ENCODE peak calls at places on chromosomes 1 and 21, in nine cellular contexts. One of them, this sample, is unnamed.

GRCh38 chr21:32456497-32456918 is 44.0 kb downstream of the EVA1C start:
- DNase-seq in left ventricle myocardium inferior: no peak
- DNase-seq in astrocyte: peak; percentile 76
- DNase-seq in body of pancreas: no peak
- DNase-seq in neural progenitor cell: no peak
- DNase-seq in thoracic aorta: no peak
- DNase-seq in lower lobe of right lung: no peak
- DNase-seq in right atrium auricular region: no peak
- DNase-seq in K562: no peak
- DNase-seq in this sample: no peak

GRCh38 chr1:153527023-153527724 is 8.6 kb downstream of the S100A6 start:
- DNase-seq in left ventricle myocardium inferior: no peak
- DNase-seq in astrocyte: no peak
- DNase-seq in body of pancreas: no peak
- DNase-seq in neural progenitor cell: no peak
- DNase-seq in thoracic aorta: no peak
- DNase-seq in lower lobe of right lung: no peak
- DNase-seq in right atrium auricular region: no peak
- DNase-seq in K562: no peak
- DNase-seq in this sample: peak; percentile 98

GRCh38 chr1:91501527-91501859 is 842 bp downstream of the CDC7 start:
- DNase-seq in left ventricle myocardium inferior: no peak
- DNase-seq in astrocyte: peak; percentile 40
- DNase-seq in body of pancreas: peak; percentile 5
- DNase-seq in neural progenitor cell: no peak
- DNase-seq in thoracic aorta: no peak
- DNase-seq in lower lobe of right lung: no peak
- DNase-seq in right atrium auricular region: no peak
- DNase-seq in K562: peak; percentile 60
- DNase-seq in this sample: no peak

GRCh38 chr1:99268021-99268420 is 3.7 kb downstream of the PLPPR4 start:
- DNase-seq in left ventricle myocardium inferior: no peak
- DNase-seq in astrocyte: no peak
- DNase-seq in body of pancreas: no peak
- DNase-seq in neural progenitor cell: no peak
- DNase-seq in thoracic aorta: no peak
- DNase-seq in lower lobe of right lung: no peak
- DNase-seq in right atrium auricular region: no peak
- DNase-seq in K562: no peak
- DNase-seq in this sample: no peak

GRCh38 chr1:167388976-167389375 is 129.4 kb downstream of the CD247 start:
- DNase-seq in left ventricle myocardium inferior: no peak
- DNase-seq in astrocyte: no peak
- DNase-seq in body of pancreas: no peak
- DNase-seq in neural progenitor cell: no peak
- DNase-seq in thoracic aorta: no peak
- DNase-seq in lower lobe of right lung: no peak
- DNase-seq in right atrium auricular region: no peak
- DNase-seq in K562: no peak
- DNase-seq in this sample: no peak

GRCh38 chr1:154342836-154343472 is 17.6 kb downstream of the ATP8B2 start:
- DNase-seq in left ventricle myocardium inferior: no peak
- DNase-seq in astrocyte: no peak
- DNase-seq in body of pancreas: peak; percentile 21
- DNase-seq in neural progenitor cell: no peak
- DNase-seq in thoracic aorta: no peak
- DNase-seq in lower lobe of right lung: peak; percentile 64
- DNase-seq in right atrium auricular region: no peak
- DNase-seq in K562: no peak
- DNase-seq in this sample: no peak

GRCh38 chr1:185517808-185518419 is 200.9 kb upstream of the IVNS1ABP start:
- DNase-seq in left ventricle myocardium inferior: no peak
- DNase-seq in astrocyte: no peak
- DNase-seq in body of pancreas: no peak
- DNase-seq in neural progenitor cell: no peak
- DNase-seq in thoracic aorta: no peak
- DNase-seq in lower lobe of right lung: no peak
- DNase-seq in right atrium auricular region: no peak
- DNase-seq in K562: no peak
- DNase-seq in this sample: no peak

GRCh38 chr1:154767315-154768240 is 102.5 kb downstream of the KCNN3 start:
- DNase-seq in left ventricle myocardium inferior: peak; percentile 64
- DNase-seq in astrocyte: peak; percentile 75
- DNase-seq in body of pancreas: no peak
- DNase-seq in neural progenitor cell: no peak
- DNase-seq in thoracic aorta: no peak
- DNase-seq in lower lobe of right lung: no peak
- DNase-seq in right atrium auricular region: peak; percentile 74
- DNase-seq in K562: no peak
- DNase-seq in this sample: peak; percentile 37

GRCh38 chr1:119075614-119076013 is 64.8 kb downstream of the WARS2 start:
- DNase-seq in left ventricle myocardium inferior: no peak
- DNase-seq in astrocyte: peak; percentile 74
- DNase-seq in body of pancreas: no peak
- DNase-seq in neural progenitor cell: no peak
- DNase-seq in thoracic aorta: no peak
- DNase-seq in lower lobe of right lung: no peak
- DNase-seq in right atrium auricular region: no peak
- DNase-seq in K562: no peak
- DNase-seq in this sample: peak; percentile 47

GRCh38 chr1:160739098-160739511 is at the start of gene SLAMF7:
- DNase-seq in left ventricle myocardium inferior: no peak
- DNase-seq in astrocyte: no peak
- DNase-seq in body of pancreas: peak; percentile 9
- DNase-seq in neural progenitor cell: no peak
- DNase-seq in thoracic aorta: no peak
- DNase-seq in lower lobe of right lung: no peak
- DNase-seq in right atrium auricular region: no peak
- DNase-seq in K562: peak; percentile 10
- DNase-seq in this sample: peak; percentile 59

GRCh38 chr1:25695991-25696330 is 79.4 kb downstream of the MAN1C1 start:
- DNase-seq in left ventricle myocardium inferior: no peak
- DNase-seq in astrocyte: peak; percentile 98
- DNase-seq in body of pancreas: no peak
- DNase-seq in neural progenitor cell: no peak
- DNase-seq in thoracic aorta: peak; percentile 39
- DNase-seq in lower lobe of right lung: no peak
- DNase-seq in right atrium auricular region: peak; percentile 74
- DNase-seq in K562: no peak
- DNase-seq in this sample: peak; percentile 77

GRCh38 chr1:152510503-152510902 is at the start of gene LCE5A:
- DNase-seq in left ventricle myocardium inferior: no peak
- DNase-seq in astrocyte: no peak
- DNase-seq in body of pancreas: no peak
- DNase-seq in neural progenitor cell: no peak
- DNase-seq in thoracic aorta: no peak
- DNase-seq in lower lobe of right lung: no peak
- DNase-seq in right atrium auricular region: no peak
- DNase-seq in K562: no peak
- DNase-seq in this sample: no peak
- TF ChIP-seq CTCF in left ventricle myocardium inferior: no peak
- TF ChIP-seq CTCF in astrocyte: no peak
- TF ChIP-seq CTCF in body of pancreas: no peak
- TF ChIP-seq CTCF in neural progenitor cell: no peak
- TF ChIP-seq CTCF in thoracic aorta: no peak
- TF ChIP-seq CTCF in lower lobe of right lung: no peak
- TF ChIP-seq CTCF in right atrium auricular region: no peak
- TF ChIP-seq CTCF in K562: no peak
- TF ChIP-seq CTCF in this sample: no peak

GRCh38 chr21:45041984-45042663 is 32.3 kb upstream of the ADARB1 start:
- DNase-seq in left ventricle myocardium inferior: no peak
- DNase-seq in astrocyte: no peak
- DNase-seq in body of pancreas: no peak
- DNase-seq in neural progenitor cell: no peak
- DNase-seq in thoracic aorta: no peak
- DNase-seq in lower lobe of right lung: no peak
- DNase-seq in right atrium auricular region: no peak
- DNase-seq in K562: no peak
- DNase-seq in this sample: no peak

GRCh38 chr21:45042664-45043161 is 31.7 kb upstream of the ADARB1 start:
- DNase-seq in left ventricle myocardium inferior: no peak
- DNase-seq in astrocyte: no peak
- DNase-seq in body of pancreas: no peak
- DNase-seq in neural progenitor cell: no peak
- DNase-seq in thoracic aorta: no peak
- DNase-seq in lower lobe of right lung: no peak
- DNase-seq in right atrium auricular region: no peak
- DNase-seq in K562: no peak
- DNase-seq in this sample: no peak

GRCh38 chr21:45045481-45045880 is 28.9 kb upstream of the ADARB1 start:
- DNase-seq in left ventricle myocardium inferior: no peak
- DNase-seq in astrocyte: no peak
- DNase-seq in body of pancreas: no peak
- DNase-seq in neural progenitor cell: no peak
- DNase-seq in thoracic aorta: no peak
- DNase-seq in lower lobe of right lung: no peak
- DNase-seq in right atrium auricular region: no peak
- DNase-seq in K562: no peak
- DNase-seq in this sample: no peak

GRCh38 chr21:45041351-45041805 is 33.0 kb upstream of the ADARB1 start:
- DNase-seq in left ventricle myocardium inferior: peak; percentile 67
- DNase-seq in astrocyte: peak; percentile 25
- DNase-seq in body of pancreas: peak; percentile 47
- DNase-seq in neural progenitor cell: no peak
- DNase-seq in thoracic aorta: no peak
- DNase-seq in lower lobe of right lung: peak; percentile 79
- DNase-seq in right atrium auricular region: peak; percentile 93
- DNase-seq in K562: no peak
- DNase-seq in this sample: no peak

GRCh38 chr21:45043541-45044020 is 30.8 kb upstream of the ADARB1 start:
- DNase-seq in left ventricle myocardium inferior: no peak
- DNase-seq in astrocyte: no peak
- DNase-seq in body of pancreas: no peak
- DNase-seq in neural progenitor cell: no peak
- DNase-seq in thoracic aorta: no peak
- DNase-seq in lower lobe of right lung: no peak
- DNase-seq in right atrium auricular region: no peak
- DNase-seq in K562: no peak
- DNase-seq in this sample: no peak
- H3K4me1 ChIP-seq in left ventricle myocardium inferior: peaks cover 13% of the 10 kb centered on the region
- H3K4me1 ChIP-seq in astrocyte: no peaks in the 10 kb centered on the region
- H3K4me1 ChIP-seq in body of pancreas: no peaks in the 10 kb centered on the region
- H3K4me1 ChIP-seq in neural progenitor cell: no peaks in the 10 kb centered on the region
- H3K4me1 ChIP-seq in thoracic aorta: peaks cover 14% of the 10 kb centered on the region
- H3K4me1 ChIP-seq in lower lobe of right lung: peaks cover 20% of the 10 kb centered on the region
- H3K4me1 ChIP-seq in right atrium auricular region: no peaks in the 10 kb centered on the region
- H3K4me1 ChIP-seq in K562: peaks cover 20% of the 10 kb centered on the region
- H3K4me1 ChIP-seq in this sample: no peaks in the 10 kb centered on the region

GRCh38 chr1:15583016-15583706 is 1.7 kb downstream of the AGMAT start:
- DNase-seq in left ventricle myocardium inferior: no peak
- DNase-seq in astrocyte: no peak
- DNase-seq in body of pancreas: no peak
- DNase-seq in neural progenitor cell: no peak
- DNase-seq in thoracic aorta: no peak
- DNase-seq in lower lobe of right lung: no peak
- DNase-seq in right atrium auricular region: no peak
- DNase-seq in K562: no peak
- DNase-seq in this sample: no peak

GRCh38 chr1:15578921-15579682 is 5.7 kb downstream of the AGMAT start:
- DNase-seq in left ventricle myocardium inferior: no peak
- DNase-seq in astrocyte: no peak
- DNase-seq in body of pancreas: no peak
- DNase-seq in neural progenitor cell: no peak
- DNase-seq in thoracic aorta: no peak
- DNase-seq in lower lobe of right lung: no peak
- DNase-seq in right atrium auricular region: no peak
- DNase-seq in K562: no peak
- DNase-seq in this sample: no peak

GRCh38 chr1:15579683-15580047 is 5.2 kb downstream of the AGMAT start:
- DNase-seq in left ventricle myocardium inferior: no peak
- DNase-seq in astrocyte: no peak
- DNase-seq in body of pancreas: no peak
- DNase-seq in neural progenitor cell: peak; percentile 69
- DNase-seq in thoracic aorta: no peak
- DNase-seq in lower lobe of right lung: no peak
- DNase-seq in right atrium auricular region: no peak
- DNase-seq in K562: no peak
- DNase-seq in this sample: no peak

DNA sequence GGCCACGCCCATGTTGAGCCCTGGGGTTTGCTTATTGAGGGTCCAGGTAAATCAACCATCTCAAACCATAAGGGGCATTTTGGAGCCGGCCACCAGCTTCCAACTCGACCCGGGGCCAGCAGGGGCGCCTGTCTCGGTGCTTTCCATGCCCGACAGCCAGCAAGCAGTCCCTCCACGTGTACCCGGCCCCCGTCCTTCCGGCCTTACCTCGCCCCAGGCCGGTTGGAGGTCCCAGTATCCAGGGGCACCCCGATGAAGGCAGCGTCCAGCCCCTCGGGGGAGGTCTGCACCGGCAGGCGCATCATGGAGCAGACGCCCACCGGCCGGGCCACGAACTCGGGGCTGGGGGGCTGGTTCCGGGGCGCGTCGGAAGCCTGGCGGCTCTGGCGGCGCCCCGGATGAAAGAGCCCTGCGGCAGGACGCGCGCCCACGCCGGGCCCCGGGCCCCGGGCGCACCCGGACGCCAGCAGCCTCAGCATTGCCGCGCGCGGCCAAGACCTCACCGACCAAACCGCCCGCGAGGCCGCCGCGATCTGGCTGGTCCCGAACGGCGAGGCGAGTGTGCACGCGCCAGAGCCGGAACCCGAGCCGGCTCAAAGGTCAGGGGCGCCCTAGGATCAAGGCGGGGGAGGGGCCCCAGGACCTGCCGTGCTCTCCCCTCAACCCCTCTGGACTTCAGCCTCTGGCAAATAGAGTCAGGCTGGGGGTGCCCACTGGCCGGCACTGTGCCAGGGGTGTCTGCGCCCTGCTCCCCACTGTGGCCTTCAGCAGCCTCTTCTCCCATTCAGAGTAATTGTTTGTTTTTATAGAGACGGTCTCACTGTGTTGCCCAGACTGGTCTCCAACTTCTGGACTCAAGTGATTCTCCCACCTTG is at the start of gene AGMAT:
- DNase-seq in left ventricle myocardium inferior: peak; percentile 19
- DNase-seq in astrocyte: no peak
- DNase-seq in body of pancreas: peak; percentile 62
- DNase-seq in neural progenitor cell: peak; percentile 73
- DNase-seq in thoracic aorta: no peak
- DNase-seq in lower lobe of right lung: peak; percentile 50
- DNase-seq in right atrium auricular region: no peak
- DNase-seq in K562: no peak
- DNase-seq in this sample: no peak
- TF ChIP-seq CTCF in left ventricle myocardium inferior: peak; percentile 37
- TF ChIP-seq CTCF in astrocyte: peak; percentile 2
- TF ChIP-seq CTCF in body of pancreas: peak; percentile 38
- TF ChIP-seq CTCF in neural progenitor cell: peak; percentile 59
- TF ChIP-seq CTCF in thoracic aorta: peak; percentile 18
- TF ChIP-seq CTCF in lower lobe of right lung: peak; percentile 21
- TF ChIP-seq CTCF in right atrium auricular region: no peak
- TF ChIP-seq CTCF in K562: no peak
- TF ChIP-seq CTCF in this sample: peak; percentile 31

DNA sequence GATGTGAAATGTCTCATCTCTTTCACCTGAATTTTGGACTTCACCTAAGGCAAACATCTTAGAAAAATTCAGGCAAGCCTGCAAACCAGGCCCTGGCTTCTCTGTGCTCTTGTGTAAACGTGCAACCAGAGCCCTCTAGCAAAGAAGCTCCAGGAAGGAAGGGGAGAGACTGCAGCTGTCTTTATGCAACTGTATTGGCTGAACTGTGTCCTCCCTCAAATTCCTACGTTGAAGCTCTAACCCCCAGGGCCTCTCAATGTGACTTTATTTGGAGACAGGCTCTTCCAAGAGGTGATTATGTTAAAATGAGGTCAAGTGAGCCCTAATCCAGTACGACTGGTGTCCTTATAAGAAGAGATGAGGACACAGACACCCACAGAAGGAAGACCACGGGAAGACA is 60.3 kb downstream of the SLC45A1 start:
- DNase-seq in left ventricle myocardium inferior: no peak
- DNase-seq in astrocyte: no peak
- DNase-seq in body of pancreas: no peak
- DNase-seq in neural progenitor cell: no peak
- DNase-seq in thoracic aorta: no peak
- DNase-seq in lower lobe of right lung: no peak
- DNase-seq in right atrium auricular region: no peak
- DNase-seq in K562: no peak
- DNase-seq in this sample: no peak
- H3K4me1 ChIP-seq in left ventricle myocardium inferior: peaks cover 97% of the 10 kb centered on the region
- H3K4me1 ChIP-seq in astrocyte: peaks cover 28% of the 10 kb centered on the region
- H3K4me1 ChIP-seq in body of pancreas: peaks cover 52% of the 10 kb centered on the region
- H3K4me1 ChIP-seq in neural progenitor cell: peaks cover 63% of the 10 kb centered on the region
- H3K4me1 ChIP-seq in thoracic aorta: peaks cover 50% of the 10 kb centered on the region
- H3K4me1 ChIP-seq in lower lobe of right lung: peaks cover 85% of the 10 kb centered on the region
- H3K4me1 ChIP-seq in right atrium auricular region: no peaks in the 10 kb centered on the region
- H3K4me1 ChIP-seq in K562: no peaks in the 10 kb centered on the region
- H3K4me1 ChIP-seq in this sample: peaks cover 20% of the 10 kb centered on the region

This sample was measured in foreskin keratinocyte.